ENCODE peak calls at places on chromosomes 2 and 18, in four cellular contexts. O is psoas muscle; J is stimulated activated naive CD8-positive, alpha-beta T cell treated with anti-CD3 and anti-CD28 coated beads, Interleukin-15, Interleukin-2, amounts not matched to agents 100 U/mL and 50 U/mL, for 24 hours; I is activated naive CD4-positive, alpha-beta T cell treated with anti-CD3 and anti-CD28 coated beads, Interleukin-2, amount 50 U/mL, for 72 hours. U is an unnamed sample.

GRCh38 chr2:68098398-68098797 is 35.6 kb upstream of the C1D start:
- ATAC-seq in O (peak), J (no peak), I (no peak), U (no peak)

GRCh38 chr18:41594582-41594981 is 360.5 kb upstream of the PIK3C3 start:
- ATAC-seq in O (no peak), J (no peak), I (no peak), U (no peak)

GRCh38 chr2:102453497-102453896 is 19.5 kb upstream of the SLC9A4 start:
- ATAC-seq in O (no peak), J (no peak), I (no peak), U (no peak)

GRCh38 chr2:69797836-69798465 is 31.5 kb upstream of the GMCL1 start:
- ATAC-seq in O (no peak), J (no peak), I (no peak), U (no peak)

GRCh38 chr2:203412555-203413331 is 84.5 kb downstream of the ABI2 start:
- ATAC-seq in O (peak), J (no peak), I (peak), U (peak)

GRCh38 chr2:69943000-69943840 is 18.2 kb downstream of the ASPRV1 start:
- ATAC-seq in O (no peak), J (no peak), I (no peak), U (peak)

GRCh38 chr2:188668017-188668663 is 306.0 kb upstream of the COL3A1 start:
- ATAC-seq in O (no peak), J (no peak), I (no peak), U (no peak)

GRCh38 chr2:8803658-8804379 is 33.6 kb downstream of the KIDINS220 start:
- ATAC-seq in O (peak), J (peak), I (peak), U (peak)

GRCh38 chr2:38146917-38147307 is 71.0 kb upstream of the CYP1B1 start:
- ATAC-seq in O (peak), J (peak), I (peak), U (peak)